ENCODE peak calls at places on chromosomes 11 and 22, in six cellular contexts. A is SK-N-SH, J is M059J, Z is non-pigmented ciliary epithelial cell, H is NCI-H1105, Q is myocyte. R is an unnamed sample.

GRCh38 chr11:124394408-124394807 is 4.4 kb downstream of the OR8B3 start:
- DNase-seq in Q (no peak), A (no peak), H (no peak), Z (peak), J (peak), R (no peak)

GRCh38 chr11:66479741-66480115 is 506 bp upstream of the DPP3 start:
- DNase-seq in A (no peak), J (no peak), H (peak), Z (no peak), Q (no peak), R (no peak)

GRCh38 chr11:69537855-69538640 is 56.6 kb downstream of the LINC01488 start:
- DNase-seq in H (no peak), Q (no peak), Z (no peak), J (no peak), A (no peak), R (no peak)

GRCh38 chr22:36180928-36181327 is 20.4 kb upstream of the APOL3 start:
- DNase-seq in Z (no peak), Q (no peak), A (no peak), H (no peak), J (no peak), R (no peak)

GRCh38 chr11:17333799-17334586 is 17.6 kb upstream of the NCR3LG1 start:
- DNase-seq in Z (no peak), J (no peak), H (no peak), Q (peak), A (no peak), R (no peak)

GRCh38 chr22:37911273-37911672 is 5.2 kb downstream of the MICALL1 start:
- DNase-seq in A (no peak), Z (no peak), H (no peak), Q (no peak), J (no peak), R (no peak)

GRCh38 chr11:13440100-13440855 is 22.7 kb downstream of the BTBD10 start:
- DNase-seq in A (peak), Z (peak), H (no peak), Q (peak), J (peak), R (no peak)

GRCh38 chr11:9405721-9406120 is 21.3 kb downstream of the IPO7 start:
- DNase-seq in J (no peak), H (no peak), Q (no peak), Z (no peak), A (peak), R (no peak)

GRCh38 chr22:37782340-37783168 is 25.2 kb upstream of the GCAT start:
- DNase-seq in A (no peak), J (peak), Q (peak), Z (no peak), H (no peak), R (no peak)

GRCh38 chr22:44442856-44443595 is 55.0 kb downstream of the RTL6 start:
- DNase-seq in A (no peak), Q (no peak), J (no peak), H (no peak), Z (no peak), R (no peak)

GRCh38 chr11:13061294-13061990 is 52.3 kb downstream of the RASSF10 start:
- DNase-seq in Z (no peak), J (no peak), H (no peak), A (no peak), Q (no peak), R (no peak)

GRCh38 chr22:37304595-37305343 is 22.5 kb downstream of the CYTH4 start:
- DNase-seq in Z (peak), J (peak), H (no peak), Q (no peak), A (no peak), R (no peak)

GRCh38 chr22:17896552-17896951 is 122.3 kb upstream of the BID start:
- DNase-seq in Z (no peak), A (peak), H (no peak), Q (no peak), J (no peak), R (no peak)

GRCh38 chr11:86579406-86579731 is 93.0 kb downstream of the ME3 start:
- DNase-seq in Z (no peak), A (no peak), Q (peak), J (no peak), H (no peak), R (no peak)

GRCh38 chr11:69956669-69957190 is 121.4 kb upstream of the ANO1 start:
- DNase-seq in Q (no peak), J (no peak), Z (no peak), A (no peak), H (no peak), R (no peak)

GRCh38 chr11:108887436-108888238 is 222.8 kb downstream of the DDX10 start:
- DNase-seq in A (no peak), Q (no peak), H (no peak), J (peak), Z (no peak), R (no peak)

GRCh38 chr22:37731804-37732471 is 35.1 kb downstream of the TRIOBP start:
- DNase-seq in Z (no peak), Q (no peak), A (no peak), H (no peak), J (no peak), R (peak)

GRCh38 chr11:116371146-116371545 is 401.6 kb downstream of the BUD13 start:
- DNase-seq in A (peak), Q (no peak), Z (no peak), H (no peak), J (no peak), R (no peak)